ENCODE peak calls at places on chromosome 15, in eight cellular contexts. X is HL-60; C is GM23248; G is CD8-positive, alpha-beta T cell; U is AG09309; B is pancreas; L is fibroblast of mammary gland; M is hepatocyte. S is an unnamed sample.

GRCh38 chr15:45114076-45114750 is at the start of the genes DUOX2 and DUOXA2:
- DNase-seq in G (no peak), M (peak), X (no peak), U (no peak), L (no peak), B (peak), C (no peak), S (no peak)

GRCh38 chr15:57227899-57228298 is 148.4 kb upstream of the CGNL1 start:
- DNase-seq in X (no peak), B (no peak), G (no peak), M (no peak), U (peak), L (peak), C (peak), S (no peak)

GRCh38 chr15:67253517-67254237 is 784 bp downstream of the AAGAB start:
- DNase-seq in B (no peak), M (no peak), G (no peak), U (no peak), X (no peak), C (peak), L (peak), S (no peak)

GRCh38 chr15:42100021-42100800 is 5.8 kb upstream of the PLA2G4D start:
- DNase-seq in G (no peak), M (no peak), C (no peak), X (no peak), U (no peak), B (no peak), L (peak), S (no peak)

GRCh38 chr15:50778089-50778488 is 12.6 kb upstream of the SPPL2A start:
- DNase-seq in B (no peak), M (no peak), G (no peak), L (no peak), C (no peak), X (no peak), U (no peak), S (no peak)

GRCh38 chr15:70269991-70270751 is 172.5 kb upstream of the TLE3 start:
- DNase-seq in C (no peak), X (no peak), G (no peak), M (no peak), U (no peak), B (peak), L (peak), S (peak)

GRCh38 chr15:67093146-67093874 is 27.9 kb downstream of the SMAD3 start:
- DNase-seq in U (no peak), X (peak), L (no peak), B (no peak), G (no peak), C (no peak), M (no peak), S (no peak)

GRCh38 chr15:43186003-43186353 is 775 bp downstream of the CCNDBP1 start:
- DNase-seq in M (peak), U (no peak), G (no peak), X (no peak), B (peak), L (no peak), C (peak), S (no peak)

GRCh38 chr15:51736069-51736468 is 1.4 kb downstream of the LYSMD2 start:
- DNase-seq in G (no peak), L (no peak), B (no peak), C (peak), M (no peak), X (no peak), U (no peak), S (no peak)

GRCh38 chr15:63913786-63914185 is 80.0 kb upstream of the HERC1 start:
- DNase-seq in X (no peak), G (no peak), L (no peak), C (peak), U (no peak), B (no peak), M (no peak), S (no peak)

GRCh38 chr15:90376789-90377188 is 11.3 kb upstream of the IQGAP1 start:
- DNase-seq in X (no peak), U (no peak), G (peak), B (no peak), C (no peak), M (no peak), L (no peak), S (peak)

GRCh38 chr15:28886431-28887343 is 913 bp downstream of the APBA2 start:
- DNase-seq in C (no peak), L (no peak), G (peak), B (no peak), U (no peak), X (no peak), M (no peak), S (no peak)
- H3K4me3 ChIP-seq in C (peak), L (peak), G (peak), B (peak), U (peak), X (no peak), M (peak), S (peak)

GRCh38 chr15:73683257-73683623 is 943 bp upstream of the CD276 start:
- DNase-seq in L (no peak), G (no peak), C (no peak), X (no peak), B (no peak), U (no peak), M (no peak), S (no peak)

GRCh38 chr15:73685981-73686380 is 1.8 kb downstream of the CD276 start:
- DNase-seq in C (peak), X (no peak), G (no peak), B (no peak), L (peak), M (no peak), U (no peak), S (no peak)

GRCh38 chr15:73686781-73687256 is 2.6 kb downstream of the CD276 start:
- DNase-seq in B (no peak), G (no peak), U (peak), M (peak), L (peak), C (peak), X (no peak), S (no peak)

GRCh38 chr15:73683624-73684536 is at the start of gene CD276:
- DNase-seq in C (peak), B (peak), U (no peak), G (no peak), X (no peak), M (peak), L (peak), S (peak)

GRCh38 chr15:73685561-73685960 is 1.4 kb downstream of the CD276 start:
- DNase-seq in X (no peak), L (peak), U (no peak), M (no peak), G (no peak), B (no peak), C (peak), S (no peak)
- H3K4me3 ChIP-seq in X (no peak), L (peak), U (peak), M (peak), G (no peak), B (no peak), C (peak), S (peak)

DNA sequence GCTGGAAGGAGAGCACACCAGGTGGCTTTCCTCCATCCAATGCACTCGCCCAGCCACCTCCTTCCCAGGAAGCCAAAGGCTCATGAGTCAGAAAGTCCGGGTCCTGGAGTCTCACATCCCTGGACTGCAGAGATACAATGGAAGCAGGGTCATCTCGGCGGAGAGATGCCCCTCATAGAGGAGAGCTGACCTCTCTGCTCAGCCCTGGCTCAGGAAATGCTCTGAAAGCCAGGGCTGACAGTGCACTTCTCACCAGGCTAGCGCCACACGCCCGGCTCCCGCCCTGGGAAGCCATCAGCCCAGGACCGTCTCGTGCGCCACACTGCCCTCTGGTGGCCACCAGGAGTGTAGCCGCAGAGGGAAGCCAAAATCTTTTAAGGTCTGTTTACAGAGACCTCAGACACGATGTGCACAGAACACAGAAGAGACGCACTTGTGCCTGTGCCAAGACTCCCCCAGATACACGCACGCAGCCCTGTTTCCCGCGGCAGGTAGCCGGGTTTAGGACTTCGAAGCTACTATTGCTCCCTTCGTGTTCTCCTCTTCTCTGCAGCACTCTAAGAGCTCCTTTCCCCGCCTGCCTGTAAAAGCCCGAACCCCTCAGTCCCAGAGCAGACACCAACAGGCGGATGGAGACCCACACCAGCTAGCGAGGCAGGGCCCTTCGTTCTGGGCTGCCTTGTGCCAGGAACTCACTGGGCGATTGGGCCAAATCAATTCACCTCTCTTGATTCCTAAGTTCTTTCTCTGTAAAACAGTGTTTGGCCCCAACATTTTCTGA is 9.7 kb downstream of the NTRK3 start:
- DNase-seq in X (peak), L (peak), M (peak), G (peak), B (peak), C (peak), U (no peak), S (peak)
- H3K4me3 ChIP-seq in X (no peak), L (no peak), M (no peak), G (no peak), B (no peak), C (peak), U (no peak), S (no peak)

GRCh38 chr15:77542491-77543001 is 90.2 kb downstream of the LINGO1 start:
- DNase-seq in U (no peak), L (peak), X (no peak), M (no peak), C (peak), G (no peak), B (no peak), S (no peak)
- H3K4me3 ChIP-seq in U (no peak), L (peak), X (peak), M (no peak), C (peak), G (peak), B (peak), S (no peak)

GRCh38 chr15:38190501-38190900 is 62.1 kb upstream of the SPRED1 start:
- DNase-seq in G (no peak), C (no peak), L (no peak), U (no peak), M (no peak), X (no peak), B (no peak), S (no peak)
- H3K4me3 ChIP-seq in G (no peak), C (no peak), L (no peak), U (no peak), M (no peak), X (no peak), B (no peak), S (no peak)

GRCh38 chr15:74431645-74432044 is 2.1 kb downstream of the SEMA7A start:
- DNase-seq in B (no peak), U (no peak), X (no peak), G (no peak), L (no peak), M (no peak), C (peak), S (no peak)

GRCh38 chr15:74432968-74433591 is 678 bp downstream of the SEMA7A start:
- DNase-seq in C (peak), X (no peak), M (no peak), U (no peak), B (no peak), G (no peak), L (no peak), S (no peak)

GRCh38 chr15:74433592-74434259 is at the start of gene SEMA7A:
- DNase-seq in U (no peak), X (peak), L (peak), G (peak), B (peak), C (peak), M (peak), S (peak)

GRCh38 chr15:74431116-74431515 is 2.6 kb downstream of the SEMA7A start:
- DNase-seq in X (no peak), C (no peak), G (no peak), U (no peak), B (no peak), M (no peak), L (no peak), S (no peak)

GRCh38 chr15:74432271-74432967 is 1.3 kb downstream of the SEMA7A start:
- DNase-seq in G (no peak), L (no peak), C (peak), B (no peak), U (no peak), M (no peak), X (no peak), S (no peak)
- H3K4me3 ChIP-seq in G (no peak), L (peak), C (peak), B (no peak), U (peak), M (peak), X (peak), S (peak)